ENCODE peak calls at places on chromosomes 6 and 20, in five cellular contexts. G is neural crest cell, E is psoas muscle, Q is cardiac fibroblast, B is fibroblast of mammary gland. Z is an unnamed sample.

GRCh38 chr6:24991748-24992467 is 56.1 kb upstream of the RIPOR2 start:
- DNase-seq in E (no peak), G (peak; percentile 36), B (peak; percentile 71), Q (peak; percentile 64), Z (peak; percentile 68)

GRCh38 chr6:116662186-116662585 is 6.4 kb downstream of the ZUP1 start:
- DNase-seq in B (no peak), G (no peak), Q (no peak), E (no peak), Z (no peak)

GRCh38 chr6:98808522-98809210 is 25.7 kb upstream of the POU3F2 start:
- DNase-seq in E (no peak), Q (peak; percentile 72), G (no peak), B (peak; percentile 38), Z (no peak)

GRCh38 chr6:108937170-108937569 is 88.9 kb downstream of the ARMC2 start:
- DNase-seq in G (no peak), Q (no peak), E (no peak), B (no peak), Z (no peak)

GRCh38 chr6:164035912-164036485 is 621.5 kb downstream of the QKI start:
- DNase-seq in B (no peak), Q (no peak), E (no peak), G (no peak), Z (no peak)

GRCh38 chr6:101588343-101588742 is 194.8 kb downstream of the GRIK2 start:
- DNase-seq in B (no peak), E (no peak), Q (no peak), G (no peak), Z (no peak)

GRCh38 chr20:32387262-32387661 is 29.1 kb downstream of the ASXL1 start:
- DNase-seq in E (no peak), B (peak; percentile 26), Q (no peak), G (no peak), Z (peak; percentile 25)

GRCh38 chr20:38926934-38927616 is 858 bp downstream of the FAM83D start:
- DNase-seq in Q (peak; percentile 28), E (no peak), G (no peak), B (peak; percentile 59), Z (no peak)

GRCh38 chr6:98633886-98634285 is 200.5 kb upstream of the POU3F2 start:
- DNase-seq in B (no peak), Q (no peak), G (no peak), E (no peak), Z (no peak)

GRCh38 chr20:49990310-49990720 is 7.5 kb downstream of the SNAI1 start:
- DNase-seq in G (no peak), B (no peak), Q (peak; percentile 31), E (no peak), Z (no peak)

GRCh38 chr20:38779247-38780097 is 26.0 kb upstream of the PPP1R16B start:
- DNase-seq in G (no peak), B (no peak), E (no peak), Q (no peak), Z (no peak)

GRCh38 chr6:15420959-15421438 is 175.1 kb downstream of the JARID2 start:
- DNase-seq in E (no peak), G (no peak), B (no peak), Q (no peak), Z (peak; percentile 69)

GRCh38 chr20:58906894-58907293 is 54.4 kb downstream of the GNAS start:
- DNase-seq in Q (peak; percentile 73), E (no peak), G (no peak), B (peak; percentile 81), Z (no peak)

GRCh38 chr6:40492126-40492525 is 95.0 kb downstream of the LRFN2 start:
- DNase-seq in G (no peak), E (no peak), Q (no peak), B (no peak), Z (no peak)

GRCh38 chr20:61923371-61924166 is 142.1 kb downstream of the TAF4 start:
- DNase-seq in Q (peak; percentile 21), B (no peak), E (no peak), G (no peak), Z (no peak)

GRCh38 chr6:35082733-35083403 is 58.3 kb downstream of the TCP11 start:
- DNase-seq in Q (no peak), E (no peak), G (no peak), B (no peak), Z (no peak)

GRCh38 chr20:23293689-23294088 is 56.9 kb upstream of the NXT1 start:
- DNase-seq in G (no peak), B (no peak), E (no peak), Q (no peak), Z (no peak)

GRCh38 chr20:17631576-17632319 is 50.3 kb downstream of the RRBP1 start:
- DNase-seq in B (no peak), G (no peak), E (no peak), Q (no peak), Z (no peak)

GRCh38 chr6:135983093-135983492 is 131.6 kb downstream of the PDE7B start:
- DNase-seq in G (no peak), E (no peak), B (no peak), Q (no peak), Z (no peak)

GRCh38 chr6:145148392-145149175 is 586.7 kb downstream of the EPM2A start:
- DNase-seq in E (peak; percentile 20), B (peak; percentile 73), Q (peak; percentile 66), G (no peak), Z (no peak)

GRCh38 chr6:140636698-140637402 is 1262.4 kb upstream of the CITED2 start:
- DNase-seq in Q (no peak), B (no peak), G (no peak), E (no peak), Z (no peak)

GRCh38 chr6:107237992-107238660 is 122.8 kb upstream of the BEND3 start:
- DNase-seq in B (peak; percentile 72), G (no peak), E (no peak), Q (peak; percentile 38), Z (no peak)

GRCh38 chr6:36110053-36110452 is 20.3 kb upstream of the MAPK13 start:
- DNase-seq in B (peak; percentile 29), G (no peak), Q (no peak), E (peak; percentile 41), Z (no peak)

GRCh38 chr20:17605131-17605660 is 35.3 kb downstream of the DSTN start:
- DNase-seq in G (no peak), Q (no peak), B (no peak), E (no peak), Z (no peak)

GRCh38 chr6:136677344-136677743 is 114.9 kb downstream of the MAP3K5 start:
- DNase-seq in Q (no peak), G (no peak), E (no peak), B (peak; percentile 13), Z (no peak)

GRCh38 chr6:154448448-154449096 is 61.9 kb downstream of the CNKSR3 start:
- DNase-seq in B (peak; percentile 78), E (no peak), Q (peak; percentile 76), G (no peak), Z (no peak)

GRCh38 chr6:108321253-108321740 is 26.4 kb downstream of the AFG1L start:
- DNase-seq in Q (peak; percentile 3), B (no peak), G (no peak), E (no peak), Z (no peak)

GRCh38 chr6:35782424-35782823 is 1.6 kb downstream of the CLPSL1 start:
- DNase-seq in E (no peak), G (no peak), B (no peak), Q (no peak), Z (no peak)

GRCh38 chr6:80605165-80605989 is 498.9 kb downstream of the BCKDHB start:
- DNase-seq in G (peak; percentile 8), B (peak; percentile 76), Q (peak; percentile 73), E (no peak), Z (no peak)

GRCh38 chr6:36139431-36139830 is 9.1 kb downstream of the MAPK13 start:
- DNase-seq in E (peak; percentile 39), B (no peak), G (no peak), Q (peak; percentile 17), Z (no peak)

GRCh38 chr20:35166242-35166830 is 5.5 kb upstream of the PROCR start:
- DNase-seq in G (no peak), B (no peak), Q (peak; percentile 12), E (peak; percentile 55), Z (no peak)

GRCh38 chr6:43942011-43942442 is 172.0 kb downstream of the VEGFA start:
- DNase-seq in Q (no peak), G (no peak), B (no peak), E (no peak), Z (no peak)

GRCh38 chr6:160260283-160261119 is 1.9 kb upstream of the SLC22A2 start:
- DNase-seq in G (no peak), E (no peak), Q (peak; percentile 34), B (peak; percentile 4), Z (no peak)

GRCh38 chr6:14713008-14713452 is 532.8 kb upstream of the JARID2 start:
- DNase-seq in B (peak; percentile 97), Q (peak; percentile 85), E (peak; percentile 65), G (no peak), Z (no peak)

GRCh38 chr20:32456869-32457421 is 98.8 kb downstream of the ASXL1 start:
- DNase-seq in Q (peak; percentile 43), G (peak; percentile 96), B (no peak), E (peak; percentile 60), Z (peak; percentile 89)

GRCh38 chr6:51702851-51703250 is 384.6 kb downstream of the PKHD1 start:
- DNase-seq in E (no peak), G (no peak), B (no peak), Q (no peak), Z (no peak)

DNA sequence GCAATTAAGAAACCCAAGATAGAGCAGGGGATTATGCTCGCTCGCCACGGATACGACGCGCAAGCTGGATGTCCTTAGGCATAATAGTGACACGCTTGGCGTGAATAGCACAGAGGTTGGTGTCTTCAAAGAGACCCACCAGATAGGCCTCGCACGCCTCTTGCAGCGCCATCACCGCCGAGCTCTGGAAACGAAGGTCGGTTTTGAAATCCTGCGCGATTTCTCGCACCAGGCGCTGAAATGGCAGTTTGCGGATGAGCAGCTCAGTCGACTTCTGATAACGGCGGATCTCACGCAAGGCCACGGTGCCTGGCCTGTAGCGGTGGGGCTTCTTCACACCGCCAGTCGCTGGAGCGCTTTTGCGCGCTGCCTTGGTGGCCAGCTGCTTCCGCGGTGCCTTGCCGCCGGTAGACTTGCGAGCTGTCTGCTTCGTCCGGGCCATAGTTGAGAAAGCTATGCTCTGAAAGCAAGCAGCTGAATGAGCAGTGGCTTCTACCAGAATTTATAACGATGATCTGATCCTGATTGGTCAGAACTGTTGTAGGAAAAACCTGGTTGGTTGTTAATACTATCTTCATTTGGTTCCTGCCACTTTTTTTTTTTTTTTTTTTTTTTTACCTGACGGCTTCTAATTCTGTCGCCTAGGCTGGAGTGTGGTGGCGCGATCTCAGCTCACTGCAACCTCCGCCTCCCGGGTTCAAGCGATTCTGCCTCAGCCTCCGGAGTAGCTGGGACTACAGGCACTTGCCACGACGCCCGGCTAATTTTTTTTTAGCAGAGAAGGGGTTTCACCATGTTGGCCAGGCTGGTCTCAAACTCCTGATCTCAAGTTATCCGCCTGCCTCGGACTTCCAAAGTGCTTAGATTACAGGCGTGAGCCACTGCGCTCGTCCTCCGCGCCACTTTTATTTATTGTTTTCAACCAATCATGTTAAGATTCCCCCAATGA is 21.6 kb downstream of the OR2B2 start:
- DNase-seq in Q (peak; percentile 96), G (peak; percentile 57), B (peak; percentile 95), E (peak; percentile 24), Z (peak; percentile 81)
- TF ChIP-seq CTCF in Q (no peak), G (no peak), B (no peak), E (no peak), Z (no peak)

GRCh38 chr20:44028341-44028715 is 113.7 kb downstream of the TOX2 start:
- DNase-seq in Q (peak; percentile 5), B (peak; percentile 29), G (no peak), E (no peak), Z (no peak)
- TF ChIP-seq CTCF in Q (no peak), B (no peak), G (no peak), E (no peak), Z (no peak)

GRCh38 chr6:16533210-16533609 is 228.1 kb downstream of the ATXN1 start:
- DNase-seq in E (no peak), Q (no peak), B (peak; percentile 20), G (no peak), Z (no peak)
- TF ChIP-seq CTCF in E (no peak), Q (no peak), B (no peak), G (no peak), Z (no peak)

GRCh38 chr6:166259296-166259977 is 48.8 kb downstream of the PRR18 start:
- DNase-seq in Q (no peak), E (no peak), G (no peak), B (no peak), Z (no peak)
- TF ChIP-seq CTCF in Q (no peak), E (no peak), G (no peak), B (no peak), Z (no peak)

Z was measured in GM10248.